ENCODE peak calls at places on chromosomes 13 and 19, in four cellular contexts. One of them, this sample, is unnamed.

GRCh38 chr13:67118277-67118676 is 111.9 kb downstream of the PCDH9 start:
- DNase-seq in stomach: no peak
- DNase-seq in BJ: no peak
- DNase-seq in omental fat pad: no peak
- DNase-seq in this sample: no peak

GRCh38 chr19:1360818-1361461 is 22.8 kb upstream of the NDUFS7 start:
- DNase-seq in omental fat pad: no peak
- DNase-seq in BJ: peak
- DNase-seq in stomach: no peak
- DNase-seq in this sample: peak

GRCh38 chr19:6480843-6481415 is 658 bp downstream of the DENND1C start:
- DNase-seq in stomach: no peak
- DNase-seq in omental fat pad: no peak
- DNase-seq in BJ: no peak
- DNase-seq in this sample: no peak

GRCh38 chr19:45640849-45641273 is 1.7 kb upstream of the EML2 start:
- DNase-seq in BJ: no peak
- DNase-seq in stomach: peak
- DNase-seq in omental fat pad: no peak
- DNase-seq in this sample: no peak

GRCh38 chr19:17671906-17672305 is 16.2 kb downstream of the UNC13A start:
- DNase-seq in stomach: no peak
- DNase-seq in BJ: no peak
- DNase-seq in omental fat pad: no peak
- DNase-seq in this sample: no peak

GRCh38 chr13:28819046-28819747 is 942 bp upstream of the MTUS2 start:
- DNase-seq in BJ: no peak
- DNase-seq in stomach: no peak
- DNase-seq in omental fat pad: no peak
- DNase-seq in this sample: no peak

GRCh38 chr19:46610851-46611770 is 10.0 kb downstream of the CALM3 start:
- DNase-seq in stomach: no peak
- DNase-seq in omental fat pad: no peak
- DNase-seq in BJ: no peak
- DNase-seq in this sample: no peak

GRCh38 chr19:1082165-1082927 is 12.8 kb downstream of the POLR2E start:
- DNase-seq in omental fat pad: no peak
- DNase-seq in stomach: peak
- DNase-seq in BJ: no peak
- DNase-seq in this sample: no peak

GRCh38 chr13:99417821-99418662 is 83.2 kb upstream of the TM9SF2 start:
- DNase-seq in BJ: no peak
- DNase-seq in stomach: peak
- DNase-seq in omental fat pad: no peak
- DNase-seq in this sample: no peak

GRCh38 chr19:46515879-46516350 is 20.2 kb upstream of the PNMA8B start:
- DNase-seq in omental fat pad: no peak
- DNase-seq in stomach: no peak
- DNase-seq in BJ: no peak
- DNase-seq in this sample: no peak

GRCh38 chr19:40599331-40600085 is 1.7 kb upstream of the LTBP4 start:
- DNase-seq in omental fat pad: no peak
- DNase-seq in BJ: no peak
- DNase-seq in stomach: no peak
- DNase-seq in this sample: no peak

GRCh38 chr13:70864731-70865130 is 756.5 kb upstream of the KLHL1 start:
- DNase-seq in stomach: no peak
- DNase-seq in omental fat pad: no peak
- DNase-seq in BJ: no peak
- DNase-seq in this sample: no peak

GRCh38 chr13:51827254-51827653 is 17.7 kb downstream of the TMEM272 start:
- DNase-seq in BJ: no peak
- DNase-seq in omental fat pad: no peak
- DNase-seq in stomach: no peak
- DNase-seq in this sample: no peak

GRCh38 chr19:43778651-43779050 is 2.1 kb downstream of the KCNN4 start:
- DNase-seq in BJ: no peak
- DNase-seq in stomach: no peak
- DNase-seq in omental fat pad: no peak
- DNase-seq in this sample: no peak

GRCh38 chr19:30880551-30880950 is 468.7 kb downstream of the TSHZ3 start:
- DNase-seq in BJ: no peak
- DNase-seq in omental fat pad: no peak
- DNase-seq in stomach: no peak
- DNase-seq in this sample: no peak

GRCh38 chr19:6955082-6955481 is 66.1 kb downstream of the MBD3L2B start:
- DNase-seq in stomach: no peak
- DNase-seq in omental fat pad: no peak
- DNase-seq in BJ: no peak
- DNase-seq in this sample: no peak

GRCh38 chr13:51519839-51520238 is 64.4 kb upstream of the WDFY2 start:
- DNase-seq in stomach: no peak
- DNase-seq in omental fat pad: no peak
- DNase-seq in BJ: no peak
- DNase-seq in this sample: peak

GRCh38 chr13:106407338-106407737 is 128.1 kb downstream of the EFNB2 start:
- DNase-seq in BJ: no peak
- DNase-seq in omental fat pad: no peak
- DNase-seq in stomach: no peak
- DNase-seq in this sample: no peak

GRCh38 chr19:16442386-16443276 is 29.1 kb downstream of the EPS15L1 start:
- DNase-seq in BJ: no peak
- DNase-seq in omental fat pad: no peak
- DNase-seq in stomach: peak
- DNase-seq in this sample: no peak

GRCh38 chr19:38543807-38544568 is 73.8 kb downstream of the MAP4K1 start:
- DNase-seq in BJ: peak
- DNase-seq in omental fat pad: peak
- DNase-seq in stomach: peak
- DNase-seq in this sample: peak

GRCh38 chr13:28485551-28485950 is 9.4 kb downstream of the FLT1 start:
- DNase-seq in omental fat pad: no peak
- DNase-seq in stomach: no peak
- DNase-seq in BJ: no peak
- DNase-seq in this sample: no peak

GRCh38 chr19:50909240-50910070 is 1.7 kb downstream of the KLK4 start:
- DNase-seq in stomach: peak
- DNase-seq in BJ: no peak
- DNase-seq in omental fat pad: no peak
- DNase-seq in this sample: no peak

GRCh38 chr13:34462843-34463242 is 479.2 kb upstream of the NBEA start:
- DNase-seq in stomach: peak
- DNase-seq in omental fat pad: no peak
- DNase-seq in BJ: peak
- DNase-seq in this sample: no peak

GRCh38 chr13:111153977-111154332 is 38.8 kb downstream of the ARHGEF7 start:
- DNase-seq in stomach: no peak
- DNase-seq in BJ: no peak
- DNase-seq in omental fat pad: peak
- DNase-seq in this sample: no peak

GRCh38 chr19:44603201-44603945 is 10.0 kb upstream of the IGSF23 start:
- DNase-seq in stomach: no peak
- DNase-seq in BJ: peak
- DNase-seq in omental fat pad: no peak
- DNase-seq in this sample: peak

GRCh38 chr19:15091918-15092753 is 10.1 kb downstream of the OR1I1 start:
- DNase-seq in omental fat pad: no peak
- DNase-seq in stomach: no peak
- DNase-seq in BJ: no peak
- DNase-seq in this sample: peak

DNA sequence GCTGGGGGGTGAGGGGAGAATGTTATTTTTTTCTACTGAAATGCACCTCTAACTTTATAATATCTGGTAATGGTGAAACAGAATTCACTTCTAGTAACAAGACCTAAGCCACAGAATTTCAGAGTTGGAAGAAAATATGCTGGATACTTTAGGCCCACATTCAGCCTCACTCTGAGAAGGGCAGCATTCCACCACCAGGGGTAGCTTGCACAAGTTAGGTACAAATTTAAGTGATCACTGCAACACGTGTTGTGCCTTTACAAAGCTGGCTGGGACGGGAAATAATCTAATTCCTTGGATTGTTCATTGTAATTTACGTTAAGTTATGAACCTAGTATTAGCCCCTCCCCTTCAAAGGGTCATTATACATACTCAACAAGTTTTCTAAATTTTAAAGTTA is 192.3 kb downstream of the RGCC start:
- DNase-seq in omental fat pad: no peak
- DNase-seq in stomach: no peak
- DNase-seq in BJ: no peak
- DNase-seq in this sample: no peak
- TF ChIP-seq CTCF in omental fat pad: no peak
- TF ChIP-seq CTCF in stomach: no peak
- TF ChIP-seq CTCF in BJ: peak
- TF ChIP-seq CTCF in this sample: peak

DNA sequence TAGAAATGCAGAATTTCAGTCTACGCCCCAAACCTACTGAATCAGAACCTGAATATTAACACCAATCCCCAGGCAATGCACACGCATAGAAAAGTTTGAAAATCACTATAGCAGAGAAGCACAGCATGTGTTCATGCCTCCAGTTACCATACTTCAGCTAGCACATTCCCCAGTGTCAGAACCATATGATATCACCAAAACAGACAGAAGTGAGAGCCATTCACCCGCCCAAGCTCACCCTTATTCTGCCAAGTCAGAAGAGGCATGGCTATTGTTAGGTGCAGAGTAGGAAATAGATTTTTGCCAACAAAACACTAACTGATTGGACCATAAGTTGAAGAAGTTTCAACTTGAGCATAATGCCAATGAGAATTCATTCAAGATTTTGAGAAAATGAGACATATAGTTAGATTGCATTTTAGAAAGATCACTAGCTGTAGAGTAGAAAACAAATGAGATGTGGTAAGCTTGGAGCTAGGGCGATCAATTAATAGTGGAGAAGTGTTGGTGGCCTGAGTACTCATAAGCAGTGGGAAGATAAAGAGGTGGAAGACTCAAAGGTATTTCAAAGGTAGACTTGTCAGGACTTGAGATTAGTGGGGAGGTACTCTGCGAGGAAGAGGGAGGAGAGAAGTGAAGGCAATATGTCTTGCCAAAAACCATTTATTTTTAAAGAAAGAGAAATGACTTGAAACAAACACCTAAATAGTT is 492.4 kb downstream of the SUCLA2 start:
- DNase-seq in stomach: no peak
- DNase-seq in BJ: no peak
- DNase-seq in omental fat pad: no peak
- DNase-seq in this sample: no peak
- TF ChIP-seq CTCF in stomach: no peak
- TF ChIP-seq CTCF in BJ: no peak
- TF ChIP-seq CTCF in omental fat pad: no peak
- TF ChIP-seq CTCF in this sample: no peak

GRCh38 chr19:8392017-8392591 is 1.9 kb downstream of the RAB11B start:
- DNase-seq in BJ: no peak
- DNase-seq in stomach: peak
- DNase-seq in omental fat pad: no peak
- DNase-seq in this sample: no peak

GRCh38 chr19:8388612-8388958 is 1.6 kb upstream of the RAB11B start:
- DNase-seq in stomach: no peak
- DNase-seq in BJ: no peak
- DNase-seq in omental fat pad: no peak
- DNase-seq in this sample: no peak

GRCh38 chr19:8389891-8390616 is at the start of gene RAB11B:
- DNase-seq in BJ: peak
- DNase-seq in stomach: peak
- DNase-seq in omental fat pad: peak
- DNase-seq in this sample: peak

GRCh38 chr19:8391274-8392016 is 1.3 kb downstream of the RAB11B start:
- DNase-seq in omental fat pad: no peak
- DNase-seq in BJ: no peak
- DNase-seq in stomach: peak
- DNase-seq in this sample: no peak

DNA sequence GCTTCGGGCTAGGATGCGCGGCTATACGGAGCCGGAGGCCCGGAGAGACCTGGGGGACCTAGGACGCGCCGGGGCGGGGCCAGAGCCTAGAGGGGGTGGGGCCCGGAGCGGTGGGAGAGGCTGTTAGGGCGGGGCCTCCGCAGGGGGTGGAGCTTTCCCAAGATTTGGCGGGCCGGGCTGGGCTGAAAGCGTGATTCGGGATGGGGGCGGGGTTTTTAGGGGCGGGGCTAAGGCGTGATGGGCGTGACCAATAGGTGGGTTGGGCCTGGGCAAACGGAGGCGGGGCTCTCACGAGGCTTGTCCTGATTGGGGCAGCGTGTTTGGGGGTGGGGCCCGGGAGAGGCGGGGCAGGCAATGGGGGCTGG is 439 bp downstream of the RAB11B start:
- DNase-seq in stomach: peak
- DNase-seq in BJ: peak
- DNase-seq in omental fat pad: peak
- DNase-seq in this sample: peak
- TF ChIP-seq CTCF in stomach: no peak
- TF ChIP-seq CTCF in BJ: no peak
- TF ChIP-seq CTCF in omental fat pad: no peak
- TF ChIP-seq CTCF in this sample: no peak

GRCh38 chr19:4182082-4182926 is at the start of the genes ANKRD24 and SIRT6:
- DNase-seq in stomach: peak
- DNase-seq in omental fat pad: peak
- DNase-seq in BJ: peak
- DNase-seq in this sample: peak
- TF ChIP-seq CTCF in stomach: no peak
- TF ChIP-seq CTCF in omental fat pad: no peak
- TF ChIP-seq CTCF in BJ: no peak
- TF ChIP-seq CTCF in this sample: no peak

GRCh38 chr13:96052655-96053002 is 572 bp downstream of the UGGT2 start:
- DNase-seq in stomach: no peak
- DNase-seq in BJ: peak
- DNase-seq in omental fat pad: peak
- DNase-seq in this sample: peak

DNA sequence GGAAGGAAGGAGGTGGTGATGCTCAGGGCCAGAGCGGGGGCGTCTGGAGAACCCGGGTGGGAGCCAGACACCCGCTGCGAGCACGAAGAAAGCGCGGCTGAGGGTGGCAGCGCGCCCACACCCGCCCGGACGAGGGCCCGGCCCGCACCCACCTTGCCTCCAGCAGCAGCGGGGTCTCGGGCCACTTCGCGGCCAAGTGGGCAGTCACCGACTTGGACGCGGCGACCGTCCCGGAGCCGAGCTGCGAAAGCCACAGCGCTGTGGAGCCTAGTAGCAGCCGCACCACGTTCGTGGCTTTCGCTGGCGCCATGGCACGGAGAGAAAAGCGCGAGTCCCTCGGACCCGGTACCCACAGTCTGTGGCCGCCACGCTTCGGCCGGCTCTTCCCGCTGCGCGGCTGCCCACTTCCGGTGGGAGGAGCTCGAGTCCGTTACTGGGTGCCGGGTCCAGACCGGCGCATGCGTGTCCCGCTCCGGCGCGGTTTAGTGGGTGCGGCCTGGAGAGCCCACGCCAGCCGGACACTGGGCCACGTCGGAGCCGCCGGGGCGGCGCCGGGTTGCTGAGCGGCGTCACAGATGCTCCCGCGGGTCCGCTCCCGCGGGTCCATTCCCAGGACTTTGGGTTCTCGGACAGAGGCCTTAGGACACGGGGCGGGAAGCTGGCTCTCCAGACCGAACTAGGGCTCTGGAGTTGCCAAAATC is at the start of gene UGGT2:
- DNase-seq in omental fat pad: peak
- DNase-seq in stomach: peak
- DNase-seq in BJ: peak
- DNase-seq in this sample: peak
- TF ChIP-seq CTCF in omental fat pad: no peak
- TF ChIP-seq CTCF in stomach: no peak
- TF ChIP-seq CTCF in BJ: no peak
- TF ChIP-seq CTCF in this sample: no peak